ENCODE peak calls at places on chromosomes 5 and 9, in six cellular contexts. S, K, D, Y, R and Q are unnamed samples.

GRCh38 chr9:70791936-70792335 is 329.5 kb downstream of the TRPM3 start:
- DNase-seq in K (no peak), R (no peak), Y (no peak), D (no peak), S (no peak), Q (no peak)

GRCh38 chr9:94973491-94973941 is 247.0 kb downstream of the AOPEP start:
- DNase-seq in Y (no peak), K (no peak), D (no peak), S (no peak), R (no peak), Q (no peak)

GRCh38 chr9:33659915-33660314 is 135.4 kb upstream of the PRSS3 start:
- DNase-seq in Y (no peak), K (no peak), R (no peak), S (no peak), D (no peak), Q (no peak)

GRCh38 chr5:99004960-99005359 is 76.2 kb upstream of the CHD1 start:
- DNase-seq in K (no peak), S (no peak), Y (no peak), R (no peak), D (peak), Q (no peak)

GRCh38 chr5:178318382-178318781 is 85.8 kb upstream of the PHYKPL start:
- DNase-seq in R (no peak), D (no peak), Y (peak), K (no peak), S (no peak), Q (peak)

GRCh38 chr5:154313360-154314017 is 123.0 kb downstream of the GALNT10 start:
- DNase-seq in D (no peak), K (no peak), R (no peak), S (no peak), Y (no peak), Q (no peak)

GRCh38 chr9:93154293-93154903 is 20.3 kb upstream of the NINJ1 start:
- DNase-seq in S (no peak), D (no peak), Y (no peak), K (peak), R (no peak), Q (no peak)

GRCh38 chr5:123746683-123747360 is 234.8 kb downstream of the CSNK1G3 start:
- DNase-seq in S (no peak), R (no peak), K (no peak), Y (no peak), D (no peak), Q (no peak)

GRCh38 chr9:90433398-90433890 is 209.2 kb downstream of the DIRAS2 start:
- DNase-seq in Y (no peak), S (no peak), R (no peak), D (no peak), K (peak), Q (peak)

GRCh38 chr5:139391570-139392323 is 2.0 kb upstream of the MZB1 start:
- DNase-seq in K (peak), S (no peak), D (no peak), R (no peak), Y (no peak), Q (no peak)

GRCh38 chr9:105662184-105663104 is at the start of gene TAL2:
- DNase-seq in R (no peak), Y (no peak), S (no peak), D (peak), K (no peak), Q (no peak)

GRCh38 chr9:27529316-27530278 is at the start of gene MOB3B:
- DNase-seq in R (peak), D (no peak), K (peak), Y (peak), S (peak), Q (peak)

GRCh38 chr5:66138572-66139116 is 5.5 kb upstream of the SREK1 start:
- DNase-seq in D (no peak), S (no peak), K (no peak), Y (no peak), R (no peak), Q (no peak)

GRCh38 chr9:122370869-122371467 is at the start of gene PTGS1:
- DNase-seq in S (no peak), R (no peak), Y (peak), K (peak), D (no peak), Q (peak)

GRCh38 chr9:115359011-115359780 is 241.2 kb upstream of the TNC start:
- DNase-seq in R (no peak), Y (no peak), K (no peak), D (no peak), S (no peak), Q (no peak)

GRCh38 chr5:122858451-122858850 is 13.0 kb downstream of the SNX24 start:
- DNase-seq in Y (no peak), D (no peak), S (no peak), R (no peak), K (no peak), Q (no peak)

GRCh38 chr5:82347213-82347947 is 69.2 kb upstream of the RPS23 start:
- DNase-seq in D (no peak), S (no peak), K (no peak), R (no peak), Y (no peak), Q (no peak)

GRCh38 chr5:178471666-178472065 is 118.5 kb downstream of the COL23A1 start:
- DNase-seq in Y (no peak), R (no peak), S (no peak), D (no peak), K (no peak), Q (no peak)

GRCh38 chr5:57887851-57888621 is 405.4 kb upstream of the ACTBL2 start:
- DNase-seq in Y (no peak), D (no peak), K (peak), R (no peak), S (no peak), Q (no peak)

DNA sequence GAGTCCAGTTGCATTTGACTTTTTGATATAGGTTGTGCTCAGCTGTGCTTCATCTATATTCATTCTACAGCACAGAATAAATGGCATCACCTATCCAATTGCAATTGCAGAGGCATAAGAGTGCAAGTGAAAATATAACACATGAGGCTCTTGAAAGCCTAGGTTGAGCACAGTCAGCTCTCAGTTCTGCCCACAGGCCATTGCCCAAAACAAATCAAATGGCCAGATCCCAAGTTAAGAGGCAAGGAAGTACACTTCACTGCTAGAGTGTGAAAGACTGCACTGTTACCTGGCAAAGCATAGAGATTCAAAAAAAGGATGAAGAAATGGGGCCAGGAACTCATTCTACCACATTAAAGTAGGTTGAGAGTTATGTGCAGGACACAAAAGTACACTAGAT is 305.5 kb upstream of the SEMA6A start:
- DNase-seq in Y (no peak), R (no peak), K (no peak), D (no peak), S (no peak), Q (no peak)
- H3K4me3 ChIP-seq in Y (no peak), R (no peak), K (no peak), D (no peak), S (no peak), Q (no peak)

GRCh38 chr5:180008433-180008832 is 63.1 kb downstream of the RNF130 start:
- DNase-seq in K (no peak), Y (no peak), D (no peak), R (no peak), S (no peak), Q (no peak)
- H3K4me3 ChIP-seq in K (no peak), Y (no peak), D (no peak), R (no peak), S (no peak), Q (no peak)

GRCh38 chr9:134972140-134972539 is 54.4 kb upstream of the FCN1 start:
- DNase-seq in D (no peak), K (no peak), R (no peak), Y (no peak), S (no peak), Q (peak)
- H3K4me3 ChIP-seq in D (no peak), K (no peak), R (no peak), Y (no peak), S (no peak), Q (no peak)

GRCh38 chr5:1347571-1347970 is 2.7 kb upstream of the CLPTM1L start:
- DNase-seq in S (no peak), Y (no peak), R (no peak), D (no peak), K (peak), Q (no peak)

GRCh38 chr5:1348986-1349245 is 4.0 kb upstream of the CLPTM1L start:
- DNase-seq in D (no peak), K (peak), Y (no peak), R (no peak), S (no peak), Q (no peak)

GRCh38 chr5:1351156-1351555 is 6.3 kb upstream of the CLPTM1L start:
- DNase-seq in K (no peak), S (no peak), R (no peak), Y (no peak), D (no peak), Q (no peak)

GRCh38 chr5:1346627-1347440 is 1.9 kb upstream of the CLPTM1L start:
- DNase-seq in D (no peak), S (no peak), K (no peak), R (no peak), Y (no peak), Q (no peak)

DNA sequence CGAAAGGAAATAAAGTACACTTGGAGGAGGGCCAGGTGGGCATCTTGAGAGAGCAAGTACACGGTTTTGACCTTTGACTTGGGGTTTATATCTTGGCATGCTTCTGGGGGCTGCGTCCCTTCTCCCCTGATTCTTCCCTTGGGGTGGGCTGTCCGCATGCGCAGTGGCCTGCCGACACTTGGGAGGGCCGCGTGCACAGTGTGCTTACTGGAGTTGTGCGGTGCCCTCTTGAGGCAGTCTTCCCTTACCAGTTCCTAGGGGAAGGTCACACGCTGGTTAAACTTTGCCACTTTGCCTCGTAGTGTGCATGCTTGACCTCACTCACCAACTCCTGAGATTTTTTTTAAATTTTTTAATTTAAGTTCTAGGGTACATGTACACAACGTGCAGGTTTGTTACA is 4.3 kb upstream of the CLPTM1L start:
- DNase-seq in K (peak), R (no peak), Y (no peak), D (no peak), S (no peak), Q (no peak)
- H3K4me3 ChIP-seq in K (no peak), R (no peak), Y (no peak), D (no peak), S (no peak), Q (no peak)

GRCh38 chr9:86303316-86303975 is 21.1 kb upstream of the ISCA1 start:
- DNase-seq in D (no peak), Y (no peak), S (no peak), R (peak), K (peak), Q (no peak)

GRCh38 chr9:86304236-86304730 is 21.9 kb upstream of the ISCA1 start:
- DNase-seq in K (peak), R (no peak), D (no peak), Y (no peak), S (no peak), Q (no peak)

GRCh38 chr9:86298873-86299272 is 16.5 kb upstream of the ISCA1 start:
- DNase-seq in R (no peak), K (no peak), D (no peak), Y (no peak), S (no peak), Q (peak)

DNA sequence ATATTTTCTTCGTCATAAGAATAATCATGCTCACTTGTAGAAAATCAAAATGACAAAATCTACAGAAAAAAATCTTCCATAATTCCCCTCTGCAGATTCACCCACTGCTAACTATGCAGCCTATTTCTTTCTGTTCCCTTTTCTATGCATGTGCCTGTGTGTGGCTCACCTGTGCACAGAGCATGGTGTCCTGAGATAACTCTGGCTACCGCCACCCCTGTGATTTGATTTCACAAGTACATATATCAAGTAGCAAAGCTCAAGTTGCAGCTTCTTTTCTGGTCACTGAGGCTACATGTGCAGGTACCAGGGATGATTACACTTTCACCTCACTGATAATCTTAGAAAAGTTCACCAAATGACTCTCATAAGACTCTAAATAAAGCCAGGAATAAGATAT is 18.4 kb upstream of the ISCA1 start:
- DNase-seq in D (no peak), K (no peak), S (no peak), R (no peak), Y (no peak), Q (no peak)
- H3K4me3 ChIP-seq in D (no peak), K (no peak), S (no peak), R (no peak), Y (no peak), Q (no peak)

DNA sequence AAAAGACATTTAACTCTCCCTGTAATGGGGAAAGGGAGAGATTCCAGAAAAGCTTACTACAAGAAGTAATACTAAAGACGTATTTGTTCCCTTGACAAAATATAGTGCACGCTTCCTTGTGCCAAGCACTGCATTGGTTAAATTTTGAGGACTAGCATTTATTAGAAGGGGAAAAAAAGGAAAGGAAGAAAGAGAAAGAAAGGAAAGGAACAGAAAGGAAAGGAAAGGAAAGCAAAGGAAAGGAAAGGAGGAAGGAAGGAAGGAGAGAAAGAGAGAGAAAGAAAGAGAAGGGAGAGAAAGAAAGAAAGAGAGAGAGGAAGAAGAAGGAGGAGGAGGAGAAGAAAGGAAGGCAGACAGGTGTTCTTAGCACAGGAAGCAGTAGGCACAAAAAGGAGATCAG is 110.1 kb upstream of the CDH6 start:
- DNase-seq in D (no peak), Y (no peak), R (no peak), K (no peak), S (no peak), Q (no peak)
- H3K4me3 ChIP-seq in D (no peak), Y (no peak), R (no peak), K (no peak), S (no peak), Q (no peak)